ENCODE peak calls at places on chromosomes 5 and 9, in five cellular contexts. B is lower lobe of right lung, C is psoas muscle, N is mesendoderm, A is PC-3. P is an unnamed sample. For H3K4me1, the result is how much of the 10 kb centered on the place peaks cover.

GRCh38 chr5:51559390-51559789 is 176.1 kb downstream of the ISL1 start:
- DNase-seq in B (no peak), C (no peak), N (no peak), A (no peak), P (no peak)

GRCh38 chr5:159458217-159458711 is 128.0 kb upstream of the IL12B start:
- DNase-seq in B (no peak), C (no peak), N (no peak), A (no peak), P (no peak)

GRCh38 chr5:153018121-153018520 is 472.3 kb upstream of the GRIA1 start:
- DNase-seq in B (no peak), C (no peak), N (no peak), A (no peak), P (no peak)

GRCh38 chr5:108801776-108802175 is 54.1 kb downstream of the FER start:
- DNase-seq in B (no peak), C (no peak), N (no peak), A (peak), P (no peak)

GRCh38 chr5:81165493-81166119 is 67.5 kb upstream of the CKMT2 start:
- DNase-seq in B (peak), C (peak), N (peak), A (peak), P (no peak)

GRCh38 chr9:79292731-79293280 is 279.0 kb upstream of the TLE4 start:
- DNase-seq in B (no peak), C (no peak), N (peak), A (peak), P (no peak)

GRCh38 chr9:33686942-33687341 is 108.4 kb upstream of the PRSS3 start:
- DNase-seq in B (no peak), C (no peak), N (no peak), A (no peak), P (no peak)

GRCh38 chr5:113292535-113292934 is 142.3 kb downstream of the TSSK1B start:
- DNase-seq in B (no peak), C (no peak), N (no peak), A (no peak), P (no peak)

GRCh38 chr9:19201899-19202891 is 28.3 kb upstream of the DENND4C start:
- DNase-seq in B (no peak), C (no peak), N (peak), A (no peak), P (no peak)

GRCh38 chr9:130639866-130640555 is 24.4 kb upstream of the PRDM12 start:
- DNase-seq in B (no peak), C (peak), N (no peak), A (no peak), P (peak)

GRCh38 chr9:70902705-70903131 is 218.7 kb downstream of the TRPM3 start:
- DNase-seq in B (no peak), C (no peak), N (peak), A (peak), P (no peak)

GRCh38 chr9:5263568-5264218 is 32.5 kb downstream of the INSL4 start:
- DNase-seq in B (no peak), C (no peak), N (peak), A (peak), P (no peak)

GRCh38 chr5:142597546-142598337 is 88.1 kb downstream of the FGF1 start:
- DNase-seq in B (no peak), C (no peak), N (peak), A (peak), P (no peak)

GRCh38 chr5:139457241-139457640 is 5.3 kb downstream of the ECSCR start:
- DNase-seq in B (no peak), C (peak), N (no peak), A (no peak), P (peak)

GRCh38 chr5:139458580-139459407 is 3.7 kb downstream of the ECSCR start:
- DNase-seq in B (no peak), C (no peak), N (no peak), A (peak), P (peak)

GRCh38 chr5:139454568-139455290 is 7.8 kb downstream of the ECSCR start:
- DNase-seq in B (no peak), C (peak), N (no peak), A (no peak), P (peak)

GRCh38 chr5:139457653-139458306 is 4.8 kb downstream of the ECSCR start:
- DNase-seq in B (no peak), C (no peak), N (no peak), A (no peak), P (peak)

GRCh38 chr5:139456776-139457175 is 5.8 kb downstream of the ECSCR start:
- DNase-seq in B (no peak), C (peak), N (no peak), A (no peak), P (peak)
- H3K4me1 ChIP-seq in B (under half), C (under half), N (under half), A (under half), P (under half)

GRCh38 chr5:176527246-176528222 is 9.7 kb downstream of the RNF44 start:
- DNase-seq in B (no peak), C (no peak), N (no peak), A (no peak), P (peak)
- H3K4me1 ChIP-seq in B (under half), C (under half), N (under half), A (under half), P (under half)

DNA sequence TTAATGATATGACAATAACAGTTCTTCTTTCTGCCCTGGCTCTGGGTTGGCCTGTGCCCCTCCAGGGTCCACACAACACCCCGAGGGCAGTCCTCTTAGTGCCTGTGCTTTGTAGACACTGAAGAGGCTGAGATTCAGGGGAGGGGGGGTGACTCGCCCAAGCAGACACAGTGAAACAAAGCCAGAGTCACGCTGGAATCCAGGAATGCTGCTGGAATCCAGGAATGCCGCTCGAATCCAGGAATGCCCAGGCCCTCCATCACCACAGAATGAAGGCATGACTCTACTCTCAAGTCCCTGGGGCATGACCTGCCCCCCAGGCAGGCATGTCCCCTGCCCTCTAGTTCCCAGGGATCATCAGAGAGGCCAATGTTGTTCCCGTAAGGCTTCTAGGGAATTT is 73.1 kb downstream of the LRSAM1 start:
- DNase-seq in B (no peak), C (no peak), N (peak), A (no peak), P (no peak)
- H3K4me1 ChIP-seq in B (half or more), C (under half), N (under half), A (under half), P (half or more)

GRCh38 chr5:163222982-163223381 is 214.4 kb upstream of the CCNG1 start:
- DNase-seq in B (no peak), C (no peak), N (no peak), A (no peak), P (no peak)

DNA sequence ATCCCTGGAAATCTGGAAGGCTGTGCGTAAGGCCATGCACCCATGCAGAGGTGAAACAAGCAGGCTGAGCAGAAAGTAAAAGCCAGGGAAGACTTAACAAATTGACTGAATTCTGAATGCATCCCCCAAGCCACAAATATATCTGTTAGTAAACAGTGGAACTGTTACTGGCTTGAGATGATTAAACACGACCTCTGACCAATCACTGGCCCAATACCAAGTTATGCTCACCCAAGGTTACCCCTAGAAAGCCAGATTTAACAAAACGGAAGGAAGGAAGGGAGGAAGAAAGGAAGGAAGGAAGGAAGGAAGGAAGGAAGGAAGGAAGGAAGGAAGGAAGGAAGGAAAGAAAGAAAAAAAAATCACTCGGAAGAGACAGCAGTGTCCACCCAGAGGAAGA is 215.8 kb upstream of the CCNG1 start:
- DNase-seq in B (no peak), C (no peak), N (no peak), A (no peak), P (no peak)
- H3K4me1 ChIP-seq in B (under half), C (under half), N (under half), A (under half), P (under half)

GRCh38 chr9:101173907-101174306 is 145.4 kb downstream of the PLPPR1 start:
- DNase-seq in B (no peak), C (no peak), N (no peak), A (no peak), P (no peak)
- H3K4me1 ChIP-seq in B (under half), C (under half), N (under half), A (under half), P (under half)

GRCh38 chr5:151773979-151774378 is 2.2 kb downstream of the G3BP1 start:
- DNase-seq in B (no peak), C (no peak), N (no peak), A (peak), P (no peak)
- H3K4me1 ChIP-seq in B (half or more), C (under half), N (under half), A (under half), P (half or more)